ENCODE peak calls at places on chromosomes 7 and 10, in ten cellular contexts. G is prostate gland, P is GM23338, A is GM12878, Q is vagina, T is H1, V is HL-60, X is HCT116, Y is suprapubic skin, B is stomach. I is an unnamed sample.
A peak's percentile ranks its signal among the peaks of the same experiment; 100 is the strongest.

GRCh38 chr7:122166708-122167107 is 22.7 kb upstream of the AASS start:
- DNase-seq in G (no peak), P (no peak), A (no peak), Q (no peak), T (no peak), V (no peak), X (no peak), Y (no peak), B (no peak), I (no peak)

GRCh38 chr7:121960678-121961461 is 87.9 kb downstream of the PTPRZ1 start:
- DNase-seq in G (no peak), P (no peak), A (no peak), Q (no peak), T (no peak), V (no peak), X (peak; percentile 57), Y (no peak), B (no peak), I (no peak)

GRCh38 chr10:78936412-78937342 is 132.1 kb upstream of the ZMIZ1 start:
- DNase-seq in G (no peak), P (no peak), A (no peak), Q (no peak), T (no peak), V (no peak), X (no peak), Y (no peak), B (peak; percentile 36), I (no peak)

GRCh38 chr10:44293842-44294241 is 91.1 kb downstream of the CXCL12 start:
- DNase-seq in G (no peak), P (no peak), A (no peak), Q (peak; percentile 90), T (no peak), V (no peak), X (no peak), Y (no peak), B (no peak), I (peak; percentile 91)

GRCh38 chr10:24318517-24318916 is 109.6 kb downstream of the KIAA1217 start:
- DNase-seq in G (no peak), P (no peak), A (no peak), Q (no peak), T (no peak), V (no peak), X (no peak), Y (no peak), B (no peak), I (no peak)

GRCh38 chr10:84825330-84825729 is 496.9 kb downstream of the CCSER2 start:
- DNase-seq in G (no peak), P (no peak), A (no peak), Q (no peak), T (no peak), V (no peak), X (no peak), Y (no peak), B (no peak), I (no peak)

GRCh38 chr10:525565-526315 is 163.7 kb downstream of the DIP2C start:
- DNase-seq in G (no peak), P (no peak), A (no peak), Q (no peak), T (no peak), V (no peak), X (no peak), Y (no peak), B (no peak), I (no peak)

GRCh38 chr7:128912281-128912680 is 1.8 kb upstream of the KCP start:
- DNase-seq in G (no peak), P (no peak), A (no peak), Q (no peak), T (peak; percentile 39), V (no peak), X (no peak), Y (no peak), B (no peak), I (no peak)

GRCh38 chr7:22147113-22147512 is 201.4 kb upstream of the CDCA7L start:
- DNase-seq in G (no peak), P (no peak), A (no peak), Q (no peak), T (no peak), V (no peak), X (no peak), Y (no peak), B (no peak), I (no peak)

GRCh38 chr7:106365252-106366005 is 80.6 kb upstream of the NAMPT start:
- DNase-seq in G (no peak), P (no peak), A (peak; percentile 46), Q (no peak), T (no peak), V (peak; percentile 84), X (no peak), Y (no peak), B (peak; percentile 60), I (peak; percentile 68)

GRCh38 chr10:27223964-27224363 is 16.6 kb downstream of the ACBD5 start:
- DNase-seq in G (no peak), P (peak; percentile 77), A (no peak), Q (no peak), T (no peak), V (peak; percentile 29), X (no peak), Y (peak; percentile 72), B (peak; percentile 60), I (no peak)

GRCh38 chr10:22615819-22616499 is 98.4 kb downstream of the PIP4K2A start:
- DNase-seq in G (no peak), P (no peak), A (peak; percentile 35), Q (no peak), T (no peak), V (peak; percentile 78), X (no peak), Y (no peak), B (peak; percentile 68), I (no peak)

DNA sequence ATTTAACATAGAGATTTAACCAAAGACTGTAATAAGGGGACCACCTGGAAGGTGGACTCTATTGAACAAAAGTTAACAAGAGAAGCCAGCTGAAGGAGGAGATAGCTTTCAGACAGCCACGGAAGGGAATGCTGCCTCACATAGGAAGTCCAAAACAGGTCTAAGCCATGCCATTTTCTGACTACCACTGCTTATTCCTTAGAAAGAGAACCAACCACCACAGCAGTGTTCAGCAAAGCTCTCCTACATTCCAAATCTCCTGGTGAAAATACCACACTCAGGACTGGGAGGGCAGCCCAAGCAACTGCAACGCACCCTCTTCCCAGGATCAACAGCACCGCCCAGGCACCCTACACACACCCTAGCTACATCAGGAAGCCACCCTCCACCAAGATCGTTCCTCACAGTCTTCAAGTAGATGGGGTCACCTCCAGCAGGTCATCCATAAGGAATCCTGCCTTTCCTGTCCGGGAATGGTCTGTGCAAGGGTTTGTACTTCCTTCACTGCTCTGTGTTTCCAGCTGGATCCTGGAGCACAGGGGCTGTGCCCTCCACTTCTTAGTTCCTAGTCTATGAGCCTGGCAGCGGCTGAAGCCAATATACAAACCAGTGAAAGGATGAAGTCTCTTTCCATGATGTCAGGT is 2.5 kb downstream of the KIAA1549 start:
- DNase-seq in G (no peak), P (no peak), A (no peak), Q (no peak), T (no peak), V (no peak), X (no peak), Y (no peak), B (no peak), I (no peak)
- H3K4me3 ChIP-seq in G (no peak overlapping the region), P (no peak overlapping the region), A (no peak overlapping the region), Q (no peak overlapping the region), T (no peak overlapping the region), V (no peak overlapping the region), X (no peak overlapping the region), Y (peak overlapping the region; percentile 12), B (no peak overlapping the region), I (no peak overlapping the region)

GRCh38 chr10:92690211-92691041 is 671 bp downstream of the HHEX start:
- DNase-seq in G (no peak), P (peak; percentile 52), A (no peak), Q (no peak), T (peak; percentile 69), V (peak; percentile 82), X (peak; percentile 21), Y (no peak), B (peak; percentile 67), I (peak; percentile 92)

GRCh38 chr10:92689663-92690210 is at the start of gene HHEX:
- DNase-seq in G (peak; percentile 55), P (no peak), A (no peak), Q (no peak), T (no peak), V (peak; percentile 77), X (peak; percentile 37), Y (no peak), B (peak; percentile 72), I (peak; percentile 84)

GRCh38 chr10:92692085-92692671 is 2.4 kb downstream of the HHEX start:
- DNase-seq in G (no peak), P (peak; percentile 71), A (no peak), Q (no peak), T (peak; percentile 80), V (no peak), X (no peak), Y (no peak), B (no peak), I (peak; percentile 53)

GRCh38 chr10:92691591-92692084 is 1.9 kb downstream of the HHEX start:
- DNase-seq in G (no peak), P (peak; percentile 56), A (no peak), Q (no peak), T (no peak), V (peak; percentile 96), X (no peak), Y (no peak), B (peak; percentile 33), I (peak; percentile 90)

DNA sequence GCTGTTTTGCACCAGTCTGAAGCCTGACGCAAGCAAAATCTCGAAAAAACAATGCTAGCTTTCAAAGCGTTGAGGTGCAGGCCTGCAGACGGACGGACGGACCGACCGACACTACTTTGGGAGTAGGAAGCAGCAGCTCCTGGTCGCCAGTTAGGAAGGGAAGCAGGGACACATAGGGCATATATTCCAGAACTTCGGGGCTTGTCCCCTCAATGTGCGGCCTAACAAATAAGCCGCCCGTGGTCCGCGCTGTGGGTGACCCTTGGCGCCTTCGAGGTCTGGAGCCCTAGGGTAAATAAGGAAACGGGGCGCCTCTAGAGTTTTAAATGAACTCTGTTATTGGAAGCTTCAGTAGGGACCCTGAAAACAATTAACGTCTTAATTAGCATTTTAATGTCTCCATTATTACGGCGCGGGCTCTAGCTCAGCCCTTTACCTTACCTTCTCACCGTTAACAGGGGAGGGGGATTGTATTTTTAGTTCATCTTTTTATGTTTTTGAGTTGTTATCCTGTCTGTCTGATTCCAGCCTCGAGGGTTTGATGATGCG is 1.4 kb downstream of the HHEX start:
- DNase-seq in G (no peak), P (peak; percentile 79), A (no peak), Q (no peak), T (peak; percentile 60), V (peak; percentile 7), X (no peak), Y (no peak), B (no peak), I (peak; percentile 89)
- H3K27me3 ChIP-seq in G (no peaks in the 10 kb centered on the region), P (peaks cover 99% of the 10 kb centered on the region), A (peaks cover 28% of the 10 kb centered on the region), Q (peaks cover 10% of the 10 kb centered on the region), T (peaks cover 34% of the 10 kb centered on the region), V (no peaks in the 10 kb centered on the region), X (no peaks in the 10 kb centered on the region), Y (peaks cover 77% of the 10 kb centered on the region), B (peaks cover 29% of the 10 kb centered on the region), I (no peaks in the 10 kb centered on the region)

GRCh38 chr7:7970620-7971307 is 2.2 kb downstream of the GLCCI1 start:
- DNase-seq in G (no peak), P (no peak), A (no peak), Q (no peak), T (no peak), V (peak; percentile 14), X (no peak), Y (no peak), B (no peak), I (no peak)
- TF ChIP-seq POLR2AphosphoS5 in G (no peak), P (no peak), A (no peak), Q (no peak), T (no peak), V (no peak), X (no peak), Y (no peak), B (no peak), I (no peak)

GRCh38 chr7:20218261-20218660 is 1.1 kb upstream of the MACC1 start:
- DNase-seq in G (no peak), P (peak; percentile 30), A (no peak), Q (no peak), T (no peak), V (no peak), X (no peak), Y (no peak), B (no peak), I (no peak)
- H3K4me3 ChIP-seq in G (no peak overlapping the region), P (no peak overlapping the region), A (peak overlapping the region; percentile 24), Q (no peak overlapping the region), T (no peak overlapping the region), V (no peak overlapping the region), X (no peak overlapping the region), Y (no peak overlapping the region), B (no peak overlapping the region), I (no peak overlapping the region)

I was measured in esophagus muscularis mucosa.